ENCODE peak calls at places on chromosomes 5 and 9, in nine cellular contexts. Q is PC-9; F is CD8-positive, alpha-beta T cell; L is heart right ventricle; K is IMR-90; E is right lobe of liver; P is mammary epithelial cell; R is K562; N is lower lobe of right lung. J is an unnamed sample.

GRCh38 chr9:108859459-108860114 is 2.5 kb upstream of the ACTL7A start:
- DNase-seq in E (no peak), K (no peak), N (no peak), P (peak; percentile 88), Q (no peak), L (no peak), R (no peak), F (no peak), J (no peak)

GRCh38 chr9:69582544-69583297 is 89.5 kb downstream of the APBA1 start:
- DNase-seq in L (peak; percentile 29), R (no peak), E (no peak), Q (peak; percentile 46), N (no peak), K (no peak), F (no peak), P (peak; percentile 28), J (no peak)

GRCh38 chr5:132427285-132428146 is 58.0 kb downstream of the SLC22A5 start:
- DNase-seq in E (peak; percentile 65), L (no peak), N (peak; percentile 71), R (no peak), K (no peak), P (no peak), Q (peak; percentile 92), F (peak; percentile 63), J (no peak)

GRCh38 chr5:178426326-178427130 is 163.7 kb downstream of the COL23A1 start:
- DNase-seq in F (no peak), Q (no peak), P (no peak), L (no peak), E (no peak), R (no peak), N (peak; percentile 20), K (no peak), J (no peak)

GRCh38 chr5:66239034-66239433 is 94.9 kb downstream of the SREK1 start:
- DNase-seq in R (no peak), Q (peak; percentile 33), E (no peak), F (no peak), L (no peak), P (peak; percentile 32), N (no peak), K (no peak), J (no peak)

GRCh38 chr5:72472666-72473422 is 34.4 kb downstream of the ZNF366 start:
- DNase-seq in L (no peak), P (no peak), N (no peak), E (no peak), R (no peak), F (no peak), K (no peak), Q (no peak), J (no peak)

GRCh38 chr5:71013575-71013974 is 11.6 kb downstream of the NAIP start:
- DNase-seq in E (no peak), K (no peak), F (no peak), N (no peak), L (no peak), Q (no peak), P (no peak), R (peak; percentile 13), J (no peak)

GRCh38 chr9:120474579-120475243 is 105.3 kb downstream of the CDK5RAP2 start:
- DNase-seq in N (no peak), E (no peak), P (no peak), R (no peak), K (peak; percentile 22), F (no peak), Q (no peak), L (no peak), J (no peak)

GRCh38 chr5:62000646-62001045 is 305.4 kb upstream of the KIF2A start:
- DNase-seq in R (no peak), F (no peak), N (no peak), K (no peak), E (no peak), Q (no peak), P (no peak), L (no peak), J (no peak)

GRCh38 chr5:137336565-137337120 is 162.5 kb downstream of the SPOCK1 start:
- DNase-seq in R (no peak), N (no peak), L (no peak), K (no peak), F (no peak), E (no peak), P (no peak), Q (no peak), J (no peak)

GRCh38 chr9:78030553-78031270 is 899 bp downstream of the GNAQ start:
- DNase-seq in N (peak; percentile 78), Q (no peak), P (peak; percentile 48), E (peak; percentile 77), F (peak; percentile 57), R (peak; percentile 52), L (peak; percentile 40), K (peak; percentile 21), J (no peak)

GRCh38 chr9:127700140-127700539 is 6.6 kb upstream of the CFAP157 start:
- DNase-seq in E (no peak), K (no peak), N (no peak), Q (no peak), F (no peak), L (no peak), P (no peak), R (no peak), J (no peak)

GRCh38 chr5:75337366-75338021 is 474 bp downstream of the HMGCR start:
- DNase-seq in R (no peak), L (peak; percentile 23), E (peak; percentile 73), K (no peak), F (no peak), Q (no peak), P (peak; percentile 14), N (no peak), J (no peak)

GRCh38 chr9:105299190-105299854 is 54.9 kb downstream of the SLC44A1 start:
- DNase-seq in R (peak; percentile 13), P (peak; percentile 95), F (no peak), E (no peak), K (peak; percentile 98), L (no peak), Q (peak; percentile 70), N (no peak), J (peak; percentile 98)

GRCh38 chr5:45795458-45795857 is 99.3 kb upstream of the HCN1 start:
- DNase-seq in R (no peak), N (no peak), L (no peak), P (no peak), E (no peak), K (no peak), F (no peak), Q (no peak), J (no peak)

GRCh38 chr9:134336924-134337323 is 10.7 kb downstream of the RXRA start:
- DNase-seq in E (no peak), F (no peak), Q (no peak), L (no peak), P (no peak), N (no peak), K (no peak), R (no peak), J (no peak)

GRCh38 chr9:134340475-134341186 is 14.4 kb downstream of the RXRA start:
- DNase-seq in L (peak; percentile 76), Q (no peak), P (no peak), F (no peak), K (no peak), N (peak; percentile 74), E (no peak), R (no peak), J (no peak)

GRCh38 chr9:134337469-134337868 is 11.2 kb downstream of the RXRA start:
- DNase-seq in P (no peak), N (no peak), K (no peak), L (no peak), Q (no peak), E (no peak), R (no peak), F (no peak), J (no peak)

GRCh38 chr9:134339183-134339806 is 13.0 kb downstream of the RXRA start:
- DNase-seq in N (peak; percentile 56), K (peak; percentile 59), R (peak; percentile 54), E (peak; percentile 73), Q (no peak), P (no peak), F (no peak), L (no peak), J (no peak)

DNA sequence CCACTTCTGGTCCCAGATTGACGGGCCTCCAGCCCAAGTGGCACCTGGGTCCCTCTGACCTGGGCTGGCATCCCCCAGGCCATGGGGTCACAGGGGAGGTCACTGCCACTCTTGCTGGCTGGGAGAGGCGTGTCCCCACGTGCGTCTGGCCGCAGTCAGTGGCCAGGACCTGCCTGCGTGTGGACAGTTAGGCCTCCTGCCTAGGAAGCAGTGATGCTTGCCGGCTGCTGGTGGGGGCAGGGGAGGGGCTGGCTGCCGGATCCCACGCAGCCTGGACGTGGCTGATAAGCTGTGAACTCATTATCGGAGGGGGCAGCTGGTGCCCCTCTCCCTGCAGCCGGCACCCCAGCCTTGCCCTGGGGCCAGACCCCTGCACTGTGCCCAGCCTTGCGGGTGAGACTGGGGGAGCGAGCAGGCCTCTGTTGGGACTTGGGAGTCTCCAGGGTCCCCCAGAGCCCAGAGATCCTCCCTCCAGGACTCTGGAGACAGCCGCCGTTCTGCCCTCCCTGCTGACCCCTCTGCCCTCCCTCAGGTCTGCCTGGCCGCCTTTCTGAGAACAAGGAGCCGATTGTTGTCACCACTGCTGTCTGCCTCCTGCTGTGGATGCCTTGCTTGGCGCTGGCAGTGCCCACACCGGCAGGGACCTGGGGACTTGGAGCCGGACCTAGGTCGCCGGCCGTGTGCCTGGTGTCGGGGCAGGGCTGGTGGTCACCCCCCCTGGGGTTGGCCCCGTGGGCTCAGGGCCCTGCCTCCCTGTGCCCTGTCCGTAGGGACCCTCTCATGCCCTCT is 12.3 kb downstream of the RXRA start:
- DNase-seq in Q (no peak), L (no peak), E (peak; percentile 75), N (no peak), R (peak; percentile 92), F (no peak), P (no peak), K (no peak), J (no peak)
- H3K27ac ChIP-seq in Q (no peak overlapping the region), L (peak overlapping the region; percentile 29), E (peak overlapping the region; percentile 70), N (peak overlapping the region; percentile 31), R (peak overlapping the region; percentile 81), F (no peak overlapping the region), P (no peak overlapping the region), K (no peak overlapping the region), J (no peak overlapping the region)

GRCh38 chr5:175873090-175873454 is 1.7 kb downstream of the CPLX2 start:
- DNase-seq in F (no peak), Q (no peak), P (no peak), R (peak; percentile 54), L (no peak), K (no peak), E (no peak), N (peak; percentile 57), J (no peak)
- TF ChIP-seq CTCF in F (no peak), Q (no peak), P (no peak), R (peak; percentile 38), L (peak; percentile 17), K (peak; percentile 4), E (no peak), N (no peak), J (peak; percentile 53)

GRCh38 chr5:160423025-160423554 is 1.4 kb downstream of the PTTG1 start:
- DNase-seq in N (no peak), E (no peak), F (no peak), L (no peak), K (no peak), Q (no peak), P (peak; percentile 83), R (no peak), J (no peak)
- H3K4me3 ChIP-seq in N (no peak overlapping the region), E (no peak overlapping the region), F (no peak overlapping the region), L (no peak overlapping the region), K (no peak overlapping the region), Q (peak overlapping the region; percentile 80), P (peak overlapping the region; percentile 81), R (peak overlapping the region; percentile 60), J (peak overlapping the region; percentile 74)

DNA sequence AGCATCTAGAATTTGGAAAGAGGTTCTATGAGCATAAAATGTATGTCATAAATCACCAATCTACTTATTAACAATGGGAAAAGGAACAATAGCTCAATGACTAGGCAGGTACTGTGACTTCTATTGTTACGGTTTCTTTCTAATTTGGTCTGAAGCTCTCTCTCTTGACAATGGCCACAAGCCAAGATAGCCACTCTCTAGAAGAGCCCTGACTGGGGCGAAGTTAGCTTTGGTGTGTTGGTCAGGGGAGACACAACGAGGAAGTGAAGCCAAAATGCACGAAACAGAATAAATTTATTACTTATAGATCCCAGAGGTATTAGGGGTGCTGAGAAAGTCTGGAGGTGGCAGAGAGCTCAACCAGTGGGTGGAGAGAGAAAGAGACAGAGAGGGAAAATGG is 9.4 kb upstream of the RAD23B start:
- DNase-seq in Q (no peak), N (no peak), E (no peak), R (no peak), K (no peak), P (no peak), L (no peak), F (no peak), J (no peak)
- H3K27ac ChIP-seq in Q (peak overlapping the region; percentile 61), N (no peak overlapping the region), E (no peak overlapping the region), R (no peak overlapping the region), K (peak overlapping the region; percentile 25), P (no peak overlapping the region), L (no peak overlapping the region), F (no peak overlapping the region), J (no peak overlapping the region)